ENCODE peak calls at places on chromosomes 5 and 9, in seven cellular contexts. B is astrocyte, T is neuronal stem cell, N is MM.1S, L is neural progenitor cell, X is IMR-90, G is hepatocyte. R is an unnamed sample.

GRCh38 chr9:125066839-125067619 is 76.3 kb downstream of the SCAI start:
- DNase-seq in B (peak; percentile 14), T (no peak), N (no peak), L (no peak), X (peak; percentile 47), G (no peak), R (no peak)

GRCh38 chr9:137744632-137745183 is 125.9 kb downstream of the EHMT1 start:
- DNase-seq in B (no peak), T (no peak), N (no peak), L (no peak), X (no peak), G (no peak), R (no peak)

GRCh38 chr9:121945849-121946248 is 147.3 kb downstream of the TTLL11 start:
- DNase-seq in B (no peak), T (no peak), N (no peak), L (no peak), X (peak; percentile 47), G (no peak), R (no peak)

GRCh38 chr9:38386319-38386895 is 6.1 kb upstream of the ALDH1B1 start:
- DNase-seq in B (no peak), T (no peak), N (no peak), L (no peak), X (no peak), G (peak; percentile 38), R (no peak)

GRCh38 chr9:114087721-114088120 is 9.6 kb upstream of the AMBP start:
- DNase-seq in B (no peak), T (no peak), N (no peak), L (peak; percentile 43), X (no peak), G (peak; percentile 2), R (no peak)

GRCh38 chr5:138661991-138662434 is 86.8 kb upstream of the HSPA9 start:
- DNase-seq in B (no peak), T (no peak), N (no peak), L (no peak), X (no peak), G (no peak), R (no peak)

GRCh38 chr5:171633776-171634470 is 151.7 kb upstream of the SMIM23 start:
- DNase-seq in B (no peak), T (no peak), N (peak; percentile 71), L (no peak), X (no peak), G (no peak), R (no peak)

GRCh38 chr5:93831449-93831848 is 90.0 kb upstream of the POU5F2 start:
- DNase-seq in B (peak; percentile 92), T (no peak), N (no peak), L (no peak), X (peak; percentile 94), G (no peak), R (no peak)

GRCh38 chr9:121999556-121999955 is 93.6 kb downstream of the TTLL11 start:
- DNase-seq in B (no peak), T (no peak), N (no peak), L (no peak), X (no peak), G (no peak), R (no peak)

GRCh38 chr9:119368681-119369581 is at the start of gene BRINP1:
- DNase-seq in B (peak; percentile 50), T (peak; percentile 47), N (no peak), L (peak; percentile 69), X (no peak), G (peak; percentile 69), R (no peak)

GRCh38 chr9:16668906-16669305 is 201.6 kb downstream of the BNC2 start:
- DNase-seq in B (peak; percentile 60), T (no peak), N (no peak), L (no peak), X (no peak), G (no peak), R (no peak)

GRCh38 chr9:132670816-132671371 is 630 bp downstream of the GTF3C4 start:
- DNase-seq in B (no peak), T (peak; percentile 41), N (peak; percentile 44), L (peak; percentile 79), X (peak; percentile 13), G (peak; percentile 59), R (peak; percentile 55)

GRCh38 chr5:92455011-92455410 is 1071.9 kb upstream of the ARRDC3 start:
- DNase-seq in B (no peak), T (no peak), N (peak; percentile 27), L (no peak), X (no peak), G (no peak), R (no peak)

GRCh38 chr5:119996128-119996527 is 366.8 kb downstream of the FAM170A start:
- DNase-seq in B (peak; percentile 1), T (no peak), N (no peak), L (no peak), X (peak; percentile 41), G (no peak), R (no peak)

DNA sequence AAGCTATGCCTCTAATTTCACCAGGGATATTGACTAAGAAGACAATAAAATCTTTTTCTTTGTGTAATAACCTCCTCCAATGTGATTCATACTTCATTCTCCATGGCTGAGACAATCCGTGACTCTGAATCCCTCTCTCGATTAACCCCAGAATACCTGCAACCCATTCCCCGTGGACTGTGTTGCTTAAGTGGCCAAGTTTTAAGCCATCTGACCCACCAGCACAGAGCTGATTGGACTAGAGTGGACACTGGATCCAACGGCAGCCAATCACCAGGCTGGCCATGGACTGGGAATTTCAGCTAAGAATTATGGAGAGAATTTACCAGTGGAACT is 5.4 kb upstream of the CCIN start:
- DNase-seq in B (peak; percentile 65), T (no peak), N (no peak), L (no peak), X (peak; percentile 52), G (no peak), R (no peak)
- H2AFZ ChIP-seq in B (no peak overlapping the region), T (peak overlapping the region; percentile 89), N (no peak overlapping the region), L (no peak overlapping the region), X (peak overlapping the region; percentile 83), G (peak overlapping the region; percentile 43), R (no peak overlapping the region)

GRCh38 chr9:126222363-126222834 is 104.2 kb upstream of the MVB12B start:
- DNase-seq in B (no peak), T (no peak), N (no peak), L (no peak), X (no peak), G (no peak), R (no peak)
- H3K4me3 ChIP-seq in B (no peak overlapping the region), T (no peak overlapping the region), N (no peak overlapping the region), L (no peak overlapping the region), X (no peak overlapping the region), G (no peak overlapping the region), R (no peak overlapping the region)

GRCh38 chr5:133927616-133928180 is 40.7 kb downstream of the C5orf15 start:
- DNase-seq in B (no peak), T (no peak), N (no peak), L (no peak), X (no peak), G (no peak), R (no peak)

GRCh38 chr5:133926960-133927615 is 41.3 kb downstream of the C5orf15 start:
- DNase-seq in B (no peak), T (no peak), N (no peak), L (no peak), X (no peak), G (peak; percentile 50), R (no peak)

GRCh38 chr5:133930061-133930823 is 38.2 kb downstream of the C5orf15 start:
- DNase-seq in B (peak; percentile 82), T (no peak), N (no peak), L (no peak), X (peak; percentile 75), G (no peak), R (no peak)

GRCh38 chr5:133930824-133931111 is 37.7 kb downstream of the C5orf15 start:
- DNase-seq in B (no peak), T (no peak), N (no peak), L (no peak), X (no peak), G (no peak), R (no peak)

GRCh38 chr5:133928690-133929393 is 39.6 kb downstream of the C5orf15 start:
- DNase-seq in B (no peak), T (no peak), N (no peak), L (no peak), X (no peak), G (no peak), R (no peak)
- H2AFZ ChIP-seq in B (no peak overlapping the region), T (no peak overlapping the region), N (no peak overlapping the region), L (no peak overlapping the region), X (no peak overlapping the region), G (no peak overlapping the region), R (no peak overlapping the region)

GRCh38 chr5:145941677-145942130 is 5.3 kb downstream of the SH3RF2 start:
- DNase-seq in B (peak; percentile 73), T (no peak), N (no peak), L (no peak), X (peak; percentile 35), G (no peak), R (no peak)

GRCh38 chr5:145937432-145938250 is 1.3 kb downstream of the SH3RF2 start:
- DNase-seq in B (peak; percentile 79), T (no peak), N (no peak), L (no peak), X (peak; percentile 51), G (peak; percentile 76), R (no peak)

GRCh38 chr5:145941096-145941676 is 4.8 kb downstream of the SH3RF2 start:
- DNase-seq in B (peak; percentile 58), T (no peak), N (no peak), L (no peak), X (peak; percentile 25), G (no peak), R (no peak)

GRCh38 chr5:145938699-145939531 is 2.5 kb downstream of the SH3RF2 start:
- DNase-seq in B (peak; percentile 58), T (no peak), N (no peak), L (no peak), X (no peak), G (no peak), R (no peak)

DNA sequence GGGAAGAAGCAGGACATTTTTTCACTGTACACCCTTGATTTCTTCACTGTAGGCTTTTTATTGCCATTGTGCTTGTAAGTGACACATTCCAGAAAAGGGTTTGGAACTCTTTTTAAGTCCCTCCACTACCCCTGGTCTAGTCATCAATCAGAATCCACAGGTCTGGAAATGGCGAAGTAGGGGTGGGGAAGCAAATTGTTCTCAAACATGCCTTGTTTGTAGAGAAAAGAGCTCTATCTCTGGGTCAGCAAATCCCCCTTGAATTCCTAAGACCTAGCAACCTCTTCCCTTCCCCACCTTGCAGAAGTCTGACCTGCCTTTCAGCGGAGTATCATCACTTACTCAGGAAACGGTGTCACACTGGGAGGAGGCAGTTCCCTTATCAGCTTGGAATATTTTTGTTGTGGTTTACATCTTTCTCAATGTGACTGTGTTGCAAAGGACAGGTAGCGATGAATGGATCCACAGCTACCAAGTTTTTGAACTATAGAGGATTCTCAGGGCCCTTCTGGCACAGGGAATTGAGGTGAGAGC is 3.2 kb downstream of the SH3RF2 start:
- DNase-seq in B (no peak), T (no peak), N (no peak), L (no peak), X (no peak), G (no peak), R (no peak)
- H3K4me3 ChIP-seq in B (peak overlapping the region; percentile 65), T (no peak overlapping the region), N (no peak overlapping the region), L (no peak overlapping the region), X (no peak overlapping the region), G (peak overlapping the region; percentile 27), R (no peak overlapping the region)